ENCODE peak calls at places on chromosomes 11 and 22, in six cellular contexts. L is left cardiac atrium; W is activated T-cell treated with anti-CD3 and anti-CD28 coated beads, Interleukin-2, amount 50 U/mL, for 24 hours; O is effector memory CD8-positive, alpha-beta T cell; H is HS-5; D is activated CD4-positive, alpha-beta T cell treated with anti-CD3 and anti-CD28 coated beads, Interleukin-2, amount 10 ng/mL, durations not matched to agents 24 days and 14 days. G is an unnamed sample.

GRCh38 chr11:47396049-47396320 is 12.4 kb upstream of the SLC39A13 start:
- DNase-seq in L (no peak), W (no peak), O (no peak), H (no peak), D (no peak), G (no peak)

GRCh38 chr11:96154802-96155520 is 188.0 kb downstream of the MAML2 start:
- DNase-seq in L (no peak), W (no peak), O (no peak), H (no peak), D (no peak), G (peak; percentile 67)

GRCh38 chr22:29080061-29080975 is 7.5 kb downstream of the KREMEN1 start:
- DNase-seq in L (no peak), W (no peak), O (no peak), H (no peak), D (no peak), G (no peak)

GRCh38 chr11:75249704-75250103 is 9.1 kb downstream of the TPBGL start:
- DNase-seq in L (no peak), W (no peak), O (no peak), H (no peak), D (no peak), G (peak; percentile 29)

GRCh38 chr22:28351585-28351984 is 328.1 kb downstream of the TTC28 start:
- DNase-seq in L (no peak), W (no peak), O (no peak), H (no peak), D (no peak), G (no peak)

GRCh38 chr11:70016666-70017347 is 61.3 kb upstream of the ANO1 start:
- DNase-seq in L (no peak), W (no peak), O (no peak), H (peak; percentile 74), D (no peak), G (no peak)

GRCh38 chr11:66936326-66936725 is 21.9 kb downstream of the PC start:
- DNase-seq in L (no peak), W (no peak), O (no peak), H (no peak), D (no peak), G (no peak)

GRCh38 chr11:103367650-103368049 is 258.4 kb downstream of the DYNC2H1 start:
- DNase-seq in L (no peak), W (no peak), O (no peak), H (no peak), D (no peak), G (no peak)

GRCh38 chr11:1573847-1574255 is 1.8 kb upstream of the DUSP8 start:
- DNase-seq in L (peak; percentile 31), W (no peak), O (no peak), H (no peak), D (no peak), G (no peak)

GRCh38 chr11:62569611-62570010 is 4.1 kb downstream of the EEF1G start:
- DNase-seq in L (no peak), W (no peak), O (no peak), H (no peak), D (no peak), G (no peak)

GRCh38 chr22:41976070-41976901 is 7.0 kb downstream of the SEPTIN3 start:
- DNase-seq in L (no peak), W (peak; percentile 69), O (peak; percentile 21), H (no peak), D (peak; percentile 91), G (no peak)

GRCh38 chr22:48943567-48944432 is 883.9 kb downstream of the BRD1 start:
- DNase-seq in L (peak; percentile 51), W (peak; percentile 33), O (no peak), H (no peak), D (peak; percentile 60), G (peak; percentile 62)

GRCh38 chr11:112656772-112657428 is 304.3 kb upstream of the NCAM1 start:
- DNase-seq in L (no peak), W (no peak), O (no peak), H (peak; percentile 89), D (no peak), G (no peak)

GRCh38 chr11:67674442-67674871 is at the start of gene ALDH3B2:
- DNase-seq in L (no peak), W (no peak), O (no peak), H (no peak), D (no peak), G (peak; percentile 92)

GRCh38 chr22:37242395-37242918 is 1.6 kb downstream of the RAC2 start:
- DNase-seq in L (peak; percentile 55), W (peak; percentile 88), O (peak; percentile 81), H (no peak), D (peak; percentile 97), G (peak; percentile 84)

GRCh38 chr11:33656768-33657167 is 43.9 kb downstream of the C11orf91 start:
- DNase-seq in L (no peak), W (no peak), O (no peak), H (no peak), D (no peak), G (no peak)

GRCh38 chr11:113163291-113164030 is 150.9 kb upstream of the TTC12 start:
- DNase-seq in L (no peak), W (no peak), O (no peak), H (no peak), D (no peak), G (no peak)

GRCh38 chr11:58927393-58928081 is 11.8 kb upstream of the GLYATL1 start:
- DNase-seq in L (peak; percentile 34), W (no peak), O (no peak), H (no peak), D (no peak), G (peak; percentile 94)

GRCh38 chr22:35900483-35901168 is 128.0 kb downstream of the RBFOX2 start:
- DNase-seq in L (no peak), W (no peak), O (no peak), H (no peak), D (no peak), G (peak; percentile 81)

GRCh38 chr11:120272303-120272702 is 32.4 kb downstream of the POU2F3 start:
- DNase-seq in L (no peak), W (no peak), O (no peak), H (peak; percentile 64), D (no peak), G (no peak)

GRCh38 chr11:119783466-119784400 is 54.7 kb upstream of the NECTIN1 start:
- DNase-seq in L (no peak), W (no peak), O (no peak), H (no peak), D (no peak), G (no peak)

GRCh38 chr11:75516886-75517285 is 8.9 kb downstream of the GDPD5 start:
- DNase-seq in L (no peak), W (no peak), O (no peak), H (no peak), D (no peak), G (no peak)

GRCh38 chr22:49380095-49380827 is 447.4 kb downstream of the BRD1 start:
- DNase-seq in L (no peak), W (no peak), O (no peak), H (no peak), D (no peak), G (peak; percentile 11)

GRCh38 chr11:68990995-68991780 is 10.4 kb upstream of the MRGPRD start:
- DNase-seq in L (no peak), W (no peak), O (no peak), H (no peak), D (no peak), G (peak; percentile 41)

GRCh38 chr22:33326540-33327295 is 268.5 kb upstream of the SYN3 start:
- DNase-seq in L (no peak), W (no peak), O (no peak), H (no peak), D (no peak), G (no peak)

GRCh38 chr11:68164437-68164836 is 43.2 kb upstream of the CHKA start:
- DNase-seq in L (no peak), W (no peak), O (no peak), H (peak; percentile 16), D (no peak), G (no peak)

GRCh38 chr11:8207080-8208000 is 38.5 kb upstream of the RIC3 start:
- DNase-seq in L (no peak), W (no peak), O (no peak), H (no peak), D (no peak), G (peak; percentile 76)

GRCh38 chr22:41222846-41223507 is 17.8 kb downstream of the CHADL start:
- DNase-seq in L (no peak), W (no peak), O (no peak), H (no peak), D (no peak), G (no peak)

GRCh38 chr11:19577391-19577831 is 135.2 kb upstream of the NAV2 start:
- DNase-seq in L (no peak), W (no peak), O (no peak), H (no peak), D (no peak), G (peak; percentile 34)

GRCh38 chr11:102010776-102011500 is 36.3 kb upstream of the CFAP300 start:
- DNase-seq in L (peak; percentile 87), W (no peak), O (no peak), H (peak; percentile 100), D (peak; percentile 34), G (peak; percentile 99)

GRCh38 chr22:45096256-45096907 is 67.3 kb upstream of the NUP50 start:
- DNase-seq in L (peak; percentile 36), W (peak; percentile 65), O (peak; percentile 37), H (peak; percentile 23), D (peak; percentile 85), G (peak; percentile 82)

GRCh38 chr11:76805206-76805913 is 22.2 kb downstream of the TSKU start:
- DNase-seq in L (no peak), W (no peak), O (no peak), H (no peak), D (peak; percentile 87), G (peak; percentile 59)

GRCh38 chr11:132472411-132473205 is 1059.7 kb downstream of the OPCML start:
- DNase-seq in L (no peak), W (no peak), O (no peak), H (no peak), D (no peak), G (no peak)

GRCh38 chr11:19631657-19632325 is 80.8 kb upstream of the NAV2 start:
- DNase-seq in L (no peak), W (no peak), O (no peak), H (no peak), D (no peak), G (no peak)

GRCh38 chr22:24498826-24499225 is 3.7 kb downstream of the UPB1 start:
- DNase-seq in L (no peak), W (no peak), O (no peak), H (no peak), D (no peak), G (no peak)

GRCh38 chr11:131938321-131938751 is 567.9 kb downstream of the NTM start:
- DNase-seq in L (no peak), W (no peak), O (no peak), H (no peak), D (no peak), G (no peak)

GRCh38 chr11:71171576-71171975 is 80.8 kb downstream of the SHANK2 start:
- DNase-seq in L (no peak), W (no peak), O (no peak), H (no peak), D (no peak), G (peak; percentile 23)

G was measured in islet precursor cell.